ENCODE peak calls at places on chromosomes 16 and 17, in nine cellular contexts. One of them, this sample, is unnamed.

GRCh38 chr16:75320435-75320834 is 69.0 kb upstream of the BCAR1 start:
- DNase-seq in NCI-H1048: no peak
- DNase-seq in A549: no peak
- DNase-seq in RKO: no peak
- DNase-seq in activated CD8-positive, alpha-beta memory T cell treated with anti-CD3 and anti-CD28 coated beads, Interleukin-2, amount 10 ng/mL, durations not matched to agents 7 days and 5 days: no peak
- DNase-seq in iPS-NIHi11: no peak
- DNase-seq in stimulated activated CD4-positive, alpha-beta T cell treated with anti-CD3 and anti-CD28 coated beads, Interleukin-4, amount 100 ng/mL, for 1 hour: no peak
- DNase-seq in activated CD4-positive, alpha-beta T cell treated with anti-CD3 and anti-CD28 coated beads for 48 hours: no peak
- DNase-seq in mesenteric fat pad: no peak
- DNase-seq in this sample: no peak

GRCh38 chr17:12985431-12986285 is 32.2 kb downstream of the ELAC2 start:
- DNase-seq in NCI-H1048: no peak
- DNase-seq in A549: no peak
- DNase-seq in RKO: no peak
- DNase-seq in activated CD8-positive, alpha-beta memory T cell treated with anti-CD3 and anti-CD28 coated beads, Interleukin-2, amount 10 ng/mL, durations not matched to agents 7 days and 5 days: no peak
- DNase-seq in iPS-NIHi11: no peak
- DNase-seq in stimulated activated CD4-positive, alpha-beta T cell treated with anti-CD3 and anti-CD28 coated beads, Interleukin-4, amount 100 ng/mL, for 1 hour: no peak
- DNase-seq in activated CD4-positive, alpha-beta T cell treated with anti-CD3 and anti-CD28 coated beads for 48 hours: no peak
- DNase-seq in mesenteric fat pad: no peak
- DNase-seq in this sample: no peak

GRCh38 chr16:73093146-73094144 is 45.5 kb upstream of the ZFHX3 start:
- DNase-seq in NCI-H1048: no peak
- DNase-seq in A549: no peak
- DNase-seq in RKO: no peak
- DNase-seq in activated CD8-positive, alpha-beta memory T cell treated with anti-CD3 and anti-CD28 coated beads, Interleukin-2, amount 10 ng/mL, durations not matched to agents 7 days and 5 days: no peak
- DNase-seq in iPS-NIHi11: no peak
- DNase-seq in stimulated activated CD4-positive, alpha-beta T cell treated with anti-CD3 and anti-CD28 coated beads, Interleukin-4, amount 100 ng/mL, for 1 hour: no peak
- DNase-seq in activated CD4-positive, alpha-beta T cell treated with anti-CD3 and anti-CD28 coated beads for 48 hours: no peak
- DNase-seq in mesenteric fat pad: peak; percentile 69
- DNase-seq in this sample: no peak

GRCh38 chr17:63293310-63293709 is 152.8 kb downstream of the CYB561 start:
- DNase-seq in NCI-H1048: no peak
- DNase-seq in A549: no peak
- DNase-seq in RKO: peak; percentile 15
- DNase-seq in activated CD8-positive, alpha-beta memory T cell treated with anti-CD3 and anti-CD28 coated beads, Interleukin-2, amount 10 ng/mL, durations not matched to agents 7 days and 5 days: no peak
- DNase-seq in iPS-NIHi11: no peak
- DNase-seq in stimulated activated CD4-positive, alpha-beta T cell treated with anti-CD3 and anti-CD28 coated beads, Interleukin-4, amount 100 ng/mL, for 1 hour: no peak
- DNase-seq in activated CD4-positive, alpha-beta T cell treated with anti-CD3 and anti-CD28 coated beads for 48 hours: no peak
- DNase-seq in mesenteric fat pad: no peak
- DNase-seq in this sample: no peak

GRCh38 chr16:68590201-68590994 is 51.3 kb downstream of the ZFP90 start:
- DNase-seq in NCI-H1048: no peak
- DNase-seq in A549: peak; percentile 71
- DNase-seq in RKO: peak; percentile 17
- DNase-seq in activated CD8-positive, alpha-beta memory T cell treated with anti-CD3 and anti-CD28 coated beads, Interleukin-2, amount 10 ng/mL, durations not matched to agents 7 days and 5 days: peak; percentile 67
- DNase-seq in iPS-NIHi11: peak; percentile 93
- DNase-seq in stimulated activated CD4-positive, alpha-beta T cell treated with anti-CD3 and anti-CD28 coated beads, Interleukin-4, amount 100 ng/mL, for 1 hour: peak; percentile 74
- DNase-seq in activated CD4-positive, alpha-beta T cell treated with anti-CD3 and anti-CD28 coated beads for 48 hours: peak; percentile 85
- DNase-seq in mesenteric fat pad: no peak
- DNase-seq in this sample: peak; percentile 32

GRCh38 chr16:73172621-73173312 is 124.8 kb upstream of the ZFHX3 start:
- DNase-seq in NCI-H1048: peak; percentile 67
- DNase-seq in A549: no peak
- DNase-seq in RKO: no peak
- DNase-seq in activated CD8-positive, alpha-beta memory T cell treated with anti-CD3 and anti-CD28 coated beads, Interleukin-2, amount 10 ng/mL, durations not matched to agents 7 days and 5 days: no peak
- DNase-seq in iPS-NIHi11: peak; percentile 71
- DNase-seq in stimulated activated CD4-positive, alpha-beta T cell treated with anti-CD3 and anti-CD28 coated beads, Interleukin-4, amount 100 ng/mL, for 1 hour: no peak
- DNase-seq in activated CD4-positive, alpha-beta T cell treated with anti-CD3 and anti-CD28 coated beads for 48 hours: no peak
- DNase-seq in mesenteric fat pad: no peak
- DNase-seq in this sample: no peak

GRCh38 chr16:89722392-89723278 is 1.3 kb downstream of the ZNF276 start:
- DNase-seq in NCI-H1048: no peak
- DNase-seq in A549: peak; percentile 78
- DNase-seq in RKO: peak; percentile 86
- DNase-seq in activated CD8-positive, alpha-beta memory T cell treated with anti-CD3 and anti-CD28 coated beads, Interleukin-2, amount 10 ng/mL, durations not matched to agents 7 days and 5 days: peak; percentile 94
- DNase-seq in iPS-NIHi11: peak; percentile 44
- DNase-seq in stimulated activated CD4-positive, alpha-beta T cell treated with anti-CD3 and anti-CD28 coated beads, Interleukin-4, amount 100 ng/mL, for 1 hour: peak; percentile 52
- DNase-seq in activated CD4-positive, alpha-beta T cell treated with anti-CD3 and anti-CD28 coated beads for 48 hours: peak; percentile 80
- DNase-seq in mesenteric fat pad: peak; percentile 93
- DNase-seq in this sample: peak; percentile 63

GRCh38 chr17:30379303-30380105 is 777 bp downstream of the CPD start:
- DNase-seq in NCI-H1048: no peak
- DNase-seq in A549: no peak
- DNase-seq in RKO: peak; percentile 30
- DNase-seq in activated CD8-positive, alpha-beta memory T cell treated with anti-CD3 and anti-CD28 coated beads, Interleukin-2, amount 10 ng/mL, durations not matched to agents 7 days and 5 days: peak; percentile 61
- DNase-seq in iPS-NIHi11: no peak
- DNase-seq in stimulated activated CD4-positive, alpha-beta T cell treated with anti-CD3 and anti-CD28 coated beads, Interleukin-4, amount 100 ng/mL, for 1 hour: peak; percentile 35
- DNase-seq in activated CD4-positive, alpha-beta T cell treated with anti-CD3 and anti-CD28 coated beads for 48 hours: peak; percentile 44
- DNase-seq in mesenteric fat pad: no peak
- DNase-seq in this sample: peak; percentile 24

GRCh38 chr16:70767377-70768204 is 33.4 kb downstream of the VAC14 start:
- DNase-seq in NCI-H1048: no peak
- DNase-seq in A549: no peak
- DNase-seq in RKO: no peak
- DNase-seq in activated CD8-positive, alpha-beta memory T cell treated with anti-CD3 and anti-CD28 coated beads, Interleukin-2, amount 10 ng/mL, durations not matched to agents 7 days and 5 days: no peak
- DNase-seq in iPS-NIHi11: no peak
- DNase-seq in stimulated activated CD4-positive, alpha-beta T cell treated with anti-CD3 and anti-CD28 coated beads, Interleukin-4, amount 100 ng/mL, for 1 hour: no peak
- DNase-seq in activated CD4-positive, alpha-beta T cell treated with anti-CD3 and anti-CD28 coated beads for 48 hours: no peak
- DNase-seq in mesenteric fat pad: no peak
- DNase-seq in this sample: no peak

GRCh38 chr16:12801511-12802042 is 2.1 kb downstream of the CPPED1 start:
- DNase-seq in NCI-H1048: no peak
- DNase-seq in A549: peak; percentile 39
- DNase-seq in RKO: no peak
- DNase-seq in activated CD8-positive, alpha-beta memory T cell treated with anti-CD3 and anti-CD28 coated beads, Interleukin-2, amount 10 ng/mL, durations not matched to agents 7 days and 5 days: peak; percentile 63
- DNase-seq in iPS-NIHi11: no peak
- DNase-seq in stimulated activated CD4-positive, alpha-beta T cell treated with anti-CD3 and anti-CD28 coated beads, Interleukin-4, amount 100 ng/mL, for 1 hour: no peak
- DNase-seq in activated CD4-positive, alpha-beta T cell treated with anti-CD3 and anti-CD28 coated beads for 48 hours: peak; percentile 32
- DNase-seq in mesenteric fat pad: no peak
- DNase-seq in this sample: no peak

GRCh38 chr16:31072540-31073072 is 1.4 kb downstream of the ZNF668 start:
- DNase-seq in NCI-H1048: no peak
- DNase-seq in A549: peak; percentile 34
- DNase-seq in RKO: peak; percentile 76
- DNase-seq in activated CD8-positive, alpha-beta memory T cell treated with anti-CD3 and anti-CD28 coated beads, Interleukin-2, amount 10 ng/mL, durations not matched to agents 7 days and 5 days: peak; percentile 75
- DNase-seq in iPS-NIHi11: no peak
- DNase-seq in stimulated activated CD4-positive, alpha-beta T cell treated with anti-CD3 and anti-CD28 coated beads, Interleukin-4, amount 100 ng/mL, for 1 hour: peak; percentile 24
- DNase-seq in activated CD4-positive, alpha-beta T cell treated with anti-CD3 and anti-CD28 coated beads for 48 hours: peak; percentile 51
- DNase-seq in mesenteric fat pad: no peak
- DNase-seq in this sample: peak; percentile 43

GRCh38 chr16:82935781-82936180 is 309.0 kb downstream of the CDH13 start:
- DNase-seq in NCI-H1048: no peak
- DNase-seq in A549: no peak
- DNase-seq in RKO: peak; percentile 0
- DNase-seq in activated CD8-positive, alpha-beta memory T cell treated with anti-CD3 and anti-CD28 coated beads, Interleukin-2, amount 10 ng/mL, durations not matched to agents 7 days and 5 days: no peak
- DNase-seq in iPS-NIHi11: no peak
- DNase-seq in stimulated activated CD4-positive, alpha-beta T cell treated with anti-CD3 and anti-CD28 coated beads, Interleukin-4, amount 100 ng/mL, for 1 hour: no peak
- DNase-seq in activated CD4-positive, alpha-beta T cell treated with anti-CD3 and anti-CD28 coated beads for 48 hours: no peak
- DNase-seq in mesenteric fat pad: no peak
- DNase-seq in this sample: no peak

GRCh38 chr16:85718682-85719081 is 29.9 kb upstream of the GINS2 start:
- DNase-seq in NCI-H1048: no peak
- DNase-seq in A549: peak; percentile 47
- DNase-seq in RKO: no peak
- DNase-seq in activated CD8-positive, alpha-beta memory T cell treated with anti-CD3 and anti-CD28 coated beads, Interleukin-2, amount 10 ng/mL, durations not matched to agents 7 days and 5 days: no peak
- DNase-seq in iPS-NIHi11: peak; percentile 68
- DNase-seq in stimulated activated CD4-positive, alpha-beta T cell treated with anti-CD3 and anti-CD28 coated beads, Interleukin-4, amount 100 ng/mL, for 1 hour: no peak
- DNase-seq in activated CD4-positive, alpha-beta T cell treated with anti-CD3 and anti-CD28 coated beads for 48 hours: peak; percentile 27
- DNase-seq in mesenteric fat pad: no peak
- DNase-seq in this sample: no peak

GRCh38 chr16:3142327-3142726 is 7.5 kb downstream of the ZNF213 start:
- DNase-seq in NCI-H1048: no peak
- DNase-seq in A549: no peak
- DNase-seq in RKO: no peak
- DNase-seq in activated CD8-positive, alpha-beta memory T cell treated with anti-CD3 and anti-CD28 coated beads, Interleukin-2, amount 10 ng/mL, durations not matched to agents 7 days and 5 days: no peak
- DNase-seq in iPS-NIHi11: no peak
- DNase-seq in stimulated activated CD4-positive, alpha-beta T cell treated with anti-CD3 and anti-CD28 coated beads, Interleukin-4, amount 100 ng/mL, for 1 hour: no peak
- DNase-seq in activated CD4-positive, alpha-beta T cell treated with anti-CD3 and anti-CD28 coated beads for 48 hours: no peak
- DNase-seq in mesenteric fat pad: no peak
- DNase-seq in this sample: no peak

GRCh38 chr16:8649829-8650554 is 24.4 kb upstream of the ABAT start:
- DNase-seq in NCI-H1048: no peak
- DNase-seq in A549: no peak
- DNase-seq in RKO: no peak
- DNase-seq in activated CD8-positive, alpha-beta memory T cell treated with anti-CD3 and anti-CD28 coated beads, Interleukin-2, amount 10 ng/mL, durations not matched to agents 7 days and 5 days: no peak
- DNase-seq in iPS-NIHi11: no peak
- DNase-seq in stimulated activated CD4-positive, alpha-beta T cell treated with anti-CD3 and anti-CD28 coated beads, Interleukin-4, amount 100 ng/mL, for 1 hour: no peak
- DNase-seq in activated CD4-positive, alpha-beta T cell treated with anti-CD3 and anti-CD28 coated beads for 48 hours: no peak
- DNase-seq in mesenteric fat pad: no peak
- DNase-seq in this sample: no peak